ENCODE peak calls at places on chromosomes 13 and 19, in seven cellular contexts. H, R, Q, E, M, D and B are unnamed samples.

GRCh38 chr13:110138009-110138699 is 168.8 kb downstream of the COL4A1 start:
- DNase-seq in H (peak), R (peak), Q (peak), E (peak), M (peak), D (peak), B (no peak)

GRCh38 chr19:33096005-33096404 is 15.0 kb downstream of the GPATCH1 start:
- DNase-seq in H (no peak), R (no peak), Q (no peak), E (no peak), M (no peak), D (no peak), B (no peak)

GRCh38 chr19:55585658-55586339 is 5.2 kb upstream of the ZNF579 start:
- DNase-seq in H (peak), R (peak), Q (peak), E (peak), M (no peak), D (no peak), B (peak)

GRCh38 chr19:38730731-38731589 is 13.3 kb downstream of the CAPN12 start:
- DNase-seq in H (peak), R (no peak), Q (no peak), E (no peak), M (no peak), D (no peak), B (no peak)

GRCh38 chr19:38451629-38452028 is 18.1 kb downstream of the RYR1 start:
- DNase-seq in H (no peak), R (no peak), Q (no peak), E (no peak), M (no peak), D (no peak), B (no peak)

GRCh38 chr19:42253245-42254082 is 1.5 kb downstream of the ERF start:
- DNase-seq in H (peak), R (no peak), Q (no peak), E (peak), M (no peak), D (no peak), B (no peak)

GRCh38 chr13:29591310-29591709 is 4.2 kb downstream of the SLC7A1 start:
- DNase-seq in H (no peak), R (peak), Q (no peak), E (no peak), M (no peak), D (no peak), B (no peak)

GRCh38 chr13:77377016-77377415 is 50.1 kb upstream of the MYCBP2 start:
- DNase-seq in H (no peak), R (no peak), Q (no peak), E (no peak), M (no peak), D (no peak), B (no peak)

GRCh38 chr19:3576696-3577443 is 4.1 kb downstream of the HMG20B start:
- DNase-seq in H (no peak), R (peak), Q (peak), E (no peak), M (no peak), D (no peak), B (no peak)

GRCh38 chr19:6250024-6250605 is 29.7 kb downstream of the MLLT1 start:
- DNase-seq in H (no peak), R (peak), Q (peak), E (no peak), M (no peak), D (no peak), B (no peak)

GRCh38 chr19:49430172-49430677 is 5.0 kb downstream of the GFY start:
- DNase-seq in H (no peak), R (no peak), Q (no peak), E (peak), M (no peak), D (no peak), B (no peak)

GRCh38 chr19:41901707-41902360 is 18.9 kb downstream of the ARHGEF1 start:
- DNase-seq in H (no peak), R (no peak), Q (no peak), E (no peak), M (no peak), D (no peak), B (no peak)

GRCh38 chr19:2549701-2550191 is 73.8 kb downstream of the GADD45B start:
- DNase-seq in H (peak), R (peak), Q (peak), E (no peak), M (no peak), D (no peak), B (no peak)

GRCh38 chr19:14761607-14762006 is 16.8 kb downstream of the ADGRE2 start:
- DNase-seq in H (peak), R (no peak), Q (no peak), E (no peak), M (no peak), D (no peak), B (no peak)

GRCh38 chr13:23541221-23541620 is 29.0 kb upstream of the TNFRSF19 start:
- DNase-seq in H (no peak), R (no peak), Q (no peak), E (no peak), M (no peak), D (no peak), B (no peak)

GRCh38 chr19:52735734-52736133 is 890 bp upstream of the ZNF611 start:
- DNase-seq in H (peak), R (peak), Q (peak), E (no peak), M (no peak), D (no peak), B (no peak)

GRCh38 chr19:8897106-8897505 is 64.9 kb downstream of the MBD3L1 start:
- DNase-seq in H (no peak), R (no peak), Q (no peak), E (no peak), M (no peak), D (no peak), B (no peak)

GRCh38 chr19:45091031-45091918 is 1.7 kb upstream of the PPP1R37 start:
- DNase-seq in H (peak), R (peak), Q (peak), E (peak), M (peak), D (peak), B (peak)

GRCh38 chr19:10113964-10114650 is 2.6 kb downstream of the P2RY11 start:
- DNase-seq in H (no peak), R (no peak), Q (no peak), E (no peak), M (no peak), D (no peak), B (no peak)

GRCh38 chr13:59715591-59715990 is 448.1 kb downstream of the DIAPH3 start:
- DNase-seq in H (no peak), R (no peak), Q (no peak), E (no peak), M (no peak), D (no peak), B (no peak)

GRCh38 chr19:48511321-48511731 is 309 bp downstream of the LMTK3 start:
- DNase-seq in H (no peak), R (no peak), Q (no peak), E (no peak), M (no peak), D (no peak), B (no peak)

GRCh38 chr13:25840261-25840660 is 211.6 kb downstream of the SHISA2 start:
- DNase-seq in H (no peak), R (no peak), Q (no peak), E (no peak), M (no peak), D (no peak), B (no peak)

GRCh38 chr19:17390665-17391370 is 3.2 kb downstream of the CCDC194 start:
- DNase-seq in H (peak), R (peak), Q (peak), E (peak), M (peak), D (peak), B (peak)

GRCh38 chr19:16095071-16095571 is 16.6 kb upstream of the RAB8A start:
- DNase-seq in H (peak), R (no peak), Q (no peak), E (no peak), M (no peak), D (no peak), B (no peak)

GRCh38 chr19:8209111-8209964 is at the start of gene CERS4:
- DNase-seq in H (peak), R (peak), Q (peak), E (peak), M (peak), D (peak), B (no peak)